ENCODE peak calls at places on chromosome 2, in five cellular contexts. R, T, C, K and M are unnamed samples.

GRCh38 chr2:4782647-4783046 is 909.5 kb upstream of the SOX11 start:
- DNase-seq in R (no peak), T (no peak), C (no peak), K (no peak), M (no peak)

GRCh38 chr2:96180521-96180920 is 28.1 kb downstream of the STARD7 start:
- DNase-seq in R (no peak), T (no peak), C (no peak), K (no peak), M (no peak)

GRCh38 chr2:217996345-217996744 is 6.5 kb downstream of the TNS1 start:
- DNase-seq in R (peak; percentile 58), T (no peak), C (no peak), K (no peak), M (no peak)

GRCh38 chr2:204945376-204945775 is 400.1 kb downstream of the PARD3B start:
- DNase-seq in R (no peak), T (no peak), C (no peak), K (no peak), M (no peak)

GRCh38 chr2:86301010-86301409 is 36.4 kb downstream of the REEP1 start:
- DNase-seq in R (no peak), T (peak; percentile 21), C (no peak), K (no peak), M (no peak)

GRCh38 chr2:25302758-25303436 is 38.8 kb downstream of the DNMT3A start:
- DNase-seq in R (no peak), T (no peak), C (no peak), K (no peak), M (no peak)

GRCh38 chr2:176115883-176116813 is at the start of gene HOXD10:
- DNase-seq in R (peak; percentile 43), T (peak; percentile 65), C (no peak), K (no peak), M (no peak)

GRCh38 chr2:110732422-110733413 is at the start of gene ACOXL:
- DNase-seq in R (no peak), T (peak; percentile 65), C (no peak), K (no peak), M (no peak)

GRCh38 chr2:70509565-70509964 is 44.1 kb downstream of the TGFA start:
- DNase-seq in R (no peak), T (no peak), C (no peak), K (no peak), M (no peak)

GRCh38 chr2:204260162-204260877 is 285.0 kb upstream of the PARD3B start:
- DNase-seq in R (peak; percentile 35), T (peak; percentile 94), C (peak; percentile 85), K (peak; percentile 52), M (peak; percentile 49)

GRCh38 chr2:12177052-12177994 is 430.9 kb downstream of the LPIN1 start:
- DNase-seq in R (peak; percentile 59), T (no peak), C (no peak), K (peak; percentile 73), M (no peak)

GRCh38 chr2:171723724-171724683 is 36.7 kb downstream of the DYNC1I2 start:
- DNase-seq in R (no peak), T (peak; percentile 90), C (peak; percentile 26), K (no peak), M (no peak)

GRCh38 chr2:178863856-178864620 is 56.8 kb upstream of the TTN start:
- DNase-seq in R (peak; percentile 92), T (peak; percentile 8), C (no peak), K (peak; percentile 85), M (no peak)

GRCh38 chr2:16189019-16189850 is 248.9 kb downstream of the MYCN start:
- DNase-seq in R (no peak), T (no peak), C (no peak), K (no peak), M (no peak)

GRCh38 chr2:103161456-103162289 is 399.8 kb downstream of the TMEM182 start:
- DNase-seq in R (no peak), T (peak; percentile 79), C (peak; percentile 44), K (no peak), M (no peak)

GRCh38 chr2:11495844-11496271 is 29.9 kb upstream of the E2F6 start:
- DNase-seq in R (no peak), T (peak; percentile 76), C (no peak), K (peak; percentile 24), M (peak; percentile 52)

GRCh38 chr2:121697108-121697631 is 39.5 kb downstream of the NIFK start:
- DNase-seq in R (no peak), T (no peak), C (no peak), K (no peak), M (no peak)

GRCh38 chr2:182404102-182404501 is 22.7 kb downstream of the PDE1A start:
- DNase-seq in R (no peak), T (no peak), C (no peak), K (no peak), M (no peak)

GRCh38 chr2:53519925-53520629 is 247.5 kb upstream of the CHAC2 start:
- DNase-seq in R (no peak), T (no peak), C (no peak), K (no peak), M (no peak)

GRCh38 chr2:112907001-112907949 is 3.7 kb upstream of the IL37 start:
- DNase-seq in R (no peak), T (no peak), C (no peak), K (no peak), M (no peak)

GRCh38 chr2:85851253-85851955 is 37.4 kb downstream of the ST3GAL5 start:
- DNase-seq in R (peak; percentile 61), T (no peak), C (no peak), K (no peak), M (peak; percentile 72)

GRCh38 chr2:233051241-233052149 is 8.6 kb upstream of the INPP5D start:
- DNase-seq in R (no peak), T (peak; percentile 30), C (no peak), K (peak; percentile 87), M (no peak)

GRCh38 chr2:128566671-128567070 is 248.0 kb upstream of the HS6ST1 start:
- DNase-seq in R (no peak), T (no peak), C (no peak), K (no peak), M (no peak)

GRCh38 chr2:197838589-197838988 is 34.2 kb downstream of the PLCL1 start:
- DNase-seq in R (no peak), T (no peak), C (no peak), K (no peak), M (no peak)

GRCh38 chr2:172513524-172513900 is 42.4 kb upstream of the PDK1 start:
- DNase-seq in R (no peak), T (no peak), C (no peak), K (no peak), M (no peak)

GRCh38 chr2:158457092-158457825 is 507 bp downstream of the PKP4 start:
- DNase-seq in R (peak; percentile 33), T (peak; percentile 82), C (peak; percentile 61), K (peak; percentile 65), M (peak; percentile 32)

GRCh38 chr2:171792922-171793580 is 101.0 kb downstream of the SLC25A12 start:
- DNase-seq in R (no peak), T (peak; percentile 54), C (no peak), K (no peak), M (no peak)

GRCh38 chr2:202378661-202379338 is 2.7 kb downstream of the BMPR2 start:
- DNase-seq in R (no peak), T (no peak), C (no peak), K (no peak), M (no peak)

GRCh38 chr2:165086337-165086736 is 117.5 kb downstream of the SCN3A start:
- DNase-seq in R (no peak), T (no peak), C (no peak), K (no peak), M (no peak)

GRCh38 chr2:157287160-157287559 is 29.7 kb downstream of the GALNT5 start:
- DNase-seq in R (no peak), T (no peak), C (no peak), K (no peak), M (no peak)

GRCh38 chr2:71462641-71463341 is 9.4 kb downstream of the DYSF start:
- DNase-seq in R (no peak), T (no peak), C (no peak), K (no peak), M (no peak)

DNA sequence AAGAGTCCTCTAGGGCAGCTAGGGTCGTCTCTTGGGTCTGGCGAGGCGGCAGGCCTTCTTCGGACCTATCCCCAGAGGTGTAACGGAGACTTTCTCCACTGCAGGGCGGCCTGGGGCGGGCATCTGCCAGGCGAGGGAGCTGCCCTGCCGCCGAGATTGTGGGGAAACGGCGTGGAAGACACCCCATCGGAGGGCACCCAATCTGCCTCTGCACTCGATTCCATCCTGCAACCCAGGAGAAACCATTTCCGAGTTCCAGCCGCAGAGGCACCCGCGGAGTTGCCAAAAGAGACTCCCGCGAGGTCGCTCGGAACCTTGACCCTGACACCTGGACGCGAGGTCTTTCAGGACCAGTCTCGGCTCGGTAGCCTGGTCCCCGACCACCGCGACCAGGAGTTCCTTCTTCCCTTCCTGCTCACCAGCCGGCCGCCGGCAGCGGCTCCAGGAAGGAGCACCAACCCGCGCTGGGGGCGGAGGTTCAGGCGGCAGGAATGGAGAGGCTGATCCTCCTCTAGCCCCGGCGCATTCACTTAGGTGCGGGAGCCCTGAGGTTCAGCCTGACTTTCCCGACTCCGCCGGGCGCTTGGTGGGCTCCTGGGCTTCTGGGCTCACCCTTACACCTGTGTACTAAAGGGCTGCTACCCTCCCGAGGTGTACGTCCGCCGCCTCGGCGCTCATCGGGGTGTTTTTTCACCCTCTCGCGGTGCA is 8.2 kb downstream of the SIX2 start:
- DNase-seq in R (no peak), T (peak; percentile 73), C (no peak), K (no peak), M (no peak)
- H3K4me3 ChIP-seq in R (peak overlapping the region; percentile 13), T (peak overlapping the region; percentile 44), C (no peak overlapping the region), K (peak overlapping the region; percentile 42), M (peak overlapping the region; percentile 30)

DNA sequence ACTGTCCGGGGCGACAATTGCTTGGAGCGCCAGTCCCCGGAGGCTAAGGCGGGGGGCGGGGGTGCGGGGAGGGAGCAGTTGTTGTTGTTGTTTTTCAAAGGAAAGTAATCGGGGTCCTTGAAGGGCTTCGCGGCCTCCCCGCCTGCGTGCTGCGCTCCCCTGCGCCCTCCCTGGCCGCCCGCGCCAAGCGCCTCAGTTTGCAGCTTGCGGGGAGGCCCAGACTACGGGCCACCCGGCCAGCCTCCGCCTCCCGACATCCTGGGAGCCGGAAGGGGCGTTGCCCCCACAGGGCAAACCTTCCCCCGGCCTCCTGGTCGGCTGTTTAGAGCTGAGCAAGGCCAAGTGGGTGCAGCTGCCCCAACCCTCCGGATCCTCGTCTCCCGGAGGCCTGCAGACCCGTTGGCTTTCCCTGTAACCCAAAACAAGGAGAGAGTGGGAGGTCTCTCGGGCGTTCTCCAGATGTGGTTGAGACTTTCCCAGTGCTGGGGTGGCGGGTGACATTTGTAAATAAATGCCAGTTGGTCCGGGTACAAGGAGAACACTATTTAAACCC is 3.7 kb upstream of the SIX3 start:
- DNase-seq in R (no peak), T (peak; percentile 92), C (peak; percentile 86), K (no peak), M (no peak)
- H3K4me3 ChIP-seq in R (peak overlapping the region; percentile 60), T (peak overlapping the region; percentile 96), C (peak overlapping the region; percentile 8), K (no peak overlapping the region), M (no peak overlapping the region)

GRCh38 chr2:189442468-189442867 is 1.2 kb downstream of the WDR75 start:
- DNase-seq in R (no peak), T (no peak), C (no peak), K (peak; percentile 7), M (no peak)
- H3K4me3 ChIP-seq in R (peak overlapping the region; percentile 66), T (peak overlapping the region; percentile 84), C (peak overlapping the region; percentile 74), K (peak overlapping the region; percentile 82), M (peak overlapping the region; percentile 89)

DNA sequence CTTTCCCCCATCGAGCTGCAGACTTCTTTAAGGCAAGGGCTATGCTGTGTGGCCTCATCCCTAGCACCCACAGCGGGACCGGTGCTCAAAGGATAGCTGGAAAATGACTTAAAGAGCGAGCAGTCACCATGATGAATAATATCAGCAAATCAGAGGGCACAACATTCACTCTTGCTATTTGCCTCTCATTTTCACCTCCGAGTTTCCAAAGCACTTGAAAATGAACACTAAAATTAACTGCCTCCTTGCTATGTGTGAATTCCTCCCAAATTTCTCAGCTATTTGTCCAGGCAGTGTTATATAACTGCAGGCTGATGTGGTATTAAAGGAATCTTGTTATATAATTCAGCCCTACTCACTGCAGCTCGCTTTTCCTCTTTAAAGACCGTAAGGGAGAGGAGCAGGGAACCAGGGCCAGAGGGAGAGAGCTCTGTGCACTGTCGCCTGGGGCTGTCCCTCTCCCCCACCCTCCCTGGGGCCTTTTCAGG is 1.5 kb downstream of the CYS1 start:
- DNase-seq in R (no peak), T (no peak), C (no peak), K (no peak), M (no peak)
- H3K4me3 ChIP-seq in R (peak overlapping the region; percentile 57), T (peak overlapping the region; percentile 57), C (peak overlapping the region; percentile 28), K (peak overlapping the region; percentile 58), M (peak overlapping the region; percentile 48)